ENCODE peak calls at places on chromosomes 12 and 14, in four cellular contexts. Z, N, D and J are unnamed samples.

GRCh38 chr12:105978686-105979085 is 160.1 kb downstream of the NUAK1 start:
- DNase-seq in Z (no peak), N (no peak), D (no peak), J (no peak)

GRCh38 chr14:24430682-24431568 is 1.2 kb downstream of the KHNYN start:
- DNase-seq in D (peak), N (peak), Z (peak), J (no peak)

GRCh38 chr12:11482955-11483354 is 87.6 kb upstream of the PRB2 start:
- DNase-seq in Z (no peak), D (peak), N (no peak), J (peak)

GRCh38 chr14:91744068-91744480 is 12.2 kb upstream of the CATSPERB start:
- DNase-seq in D (peak), Z (no peak), N (no peak), J (no peak)

GRCh38 chr14:90354551-90355298 is 23.0 kb upstream of the NRDE2 start:
- DNase-seq in Z (no peak), N (no peak), D (no peak), J (no peak)

GRCh38 chr12:73623421-73623820 is 914.2 kb upstream of the ATXN7L3B start:
- DNase-seq in Z (no peak), N (no peak), D (no peak), J (no peak)

GRCh38 chr12:85007836-85008235 is 28.2 kb downstream of the TSPAN19 start:
- DNase-seq in Z (no peak), D (peak), N (no peak), J (peak)

GRCh38 chr12:125340791-125341190 is 275.6 kb downstream of the AACS start:
- DNase-seq in D (peak), N (no peak), Z (no peak), J (peak)

GRCh38 chr12:57840701-57841100 is 5.8 kb downstream of the CTDSP2 start:
- DNase-seq in D (no peak), N (no peak), Z (no peak), J (no peak)